ENCODE peak calls at places on chromosome 14, in nine cellular contexts. D, E, B, R, F, M, Y, I and C are unnamed samples.

GRCh38 chr14:55580401-55581010 is 499 bp downstream of the KTN1 start:
- DNase-seq in I (peak), B (no peak), M (no peak), F (no peak), Y (peak), R (no peak), D (peak), E (peak), C (peak)

GRCh38 chr14:64095620-64096019 is 198.6 kb downstream of the ESR2 start:
- DNase-seq in E (no peak), F (no peak), R (peak), Y (no peak), M (no peak), I (no peak), B (peak), D (peak), C (no peak)

GRCh38 chr14:100641274-100641860 is 54.1 kb upstream of the BEGAIN start:
- DNase-seq in I (no peak), D (peak), E (peak), R (no peak), F (no peak), M (no peak), B (no peak), Y (no peak), C (no peak)

GRCh38 chr14:96187216-96188050 is 17.2 kb upstream of the BDKRB2 start:
- DNase-seq in E (no peak), M (no peak), R (no peak), F (no peak), D (no peak), Y (no peak), I (no peak), B (peak), C (no peak)

GRCh38 chr14:72513994-72514659 is 379.8 kb downstream of the DPF3 start:
- DNase-seq in E (no peak), Y (no peak), B (peak), I (no peak), M (peak), F (peak), R (no peak), D (peak), C (no peak)

GRCh38 chr14:93905623-93906022 is 21.5 kb upstream of the FAM181A start:
- DNase-seq in D (no peak), R (no peak), F (no peak), B (no peak), Y (no peak), I (no peak), E (no peak), M (no peak), C (no peak)

GRCh38 chr14:54570651-54571415 is 3.9 kb downstream of the SAMD4A start:
- DNase-seq in M (peak), I (no peak), D (peak), B (peak), F (no peak), R (peak), E (no peak), Y (no peak), C (no peak)

GRCh38 chr14:91548145-91548544 is 38.0 kb upstream of the PPP4R3A start:
- DNase-seq in M (no peak), I (no peak), E (no peak), Y (no peak), F (no peak), D (no peak), B (no peak), R (no peak), C (no peak)

GRCh38 chr14:65927871-65928270 is 515.3 kb downstream of the FUT8 start:
- DNase-seq in M (no peak), I (peak), F (no peak), D (no peak), B (no peak), E (peak), R (no peak), Y (peak), C (no peak)

GRCh38 chr14:75426332-75427125 is 1.3 kb upstream of the JDP2 start:
- DNase-seq in Y (no peak), F (no peak), I (no peak), R (no peak), B (no peak), D (no peak), M (no peak), E (no peak), C (no peak)

GRCh38 chr14:85934123-85934885 is 404.4 kb downstream of the FLRT2 start:
- DNase-seq in R (no peak), M (no peak), B (no peak), F (no peak), E (peak), Y (no peak), I (peak), D (peak), C (no peak)